ENCODE peak calls at places on chromosomes 6 and 20, in six cellular contexts. V is SHP77 treated with DMSO at 0.1 percent for 48 hours; R is stimulated activated naive CD8-positive, alpha-beta T cell treated with anti-CD3 and anti-CD28 coated beads, Interleukin-15, amount 100 ng/mL, for 72 hours; M is NCI-H748 treated with DMSO at 0.1 percent for 48 hours; Y is progenitor cell of endocrine pancreas; K is effector CD4-positive, alpha-beta T cell. S is an unnamed sample.

GRCh38 chr6:149354009-149354408 is 36.5 kb downstream of the TAB2 start:
- DNase-seq in V (no peak), R (no peak), M (peak), Y (no peak), K (no peak), S (no peak)

GRCh38 chr6:39821014-39821738 is 29.0 kb downstream of the DAAM2 start:
- DNase-seq in V (no peak), R (no peak), M (no peak), Y (no peak), K (no peak), S (no peak)

GRCh38 chr6:50843842-50844241 is 25.2 kb downstream of the TFAP2B start:
- DNase-seq in V (no peak), R (no peak), M (no peak), Y (no peak), K (no peak), S (no peak)

GRCh38 chr6:16132909-16133308 is 4.0 kb downstream of the MYLIP start:
- DNase-seq in V (no peak), R (peak), M (no peak), Y (no peak), K (no peak), S (no peak)

GRCh38 chr6:139600919-139601470 is 226.5 kb upstream of the CITED2 start:
- DNase-seq in V (no peak), R (peak), M (no peak), Y (no peak), K (no peak), S (peak)

GRCh38 chr6:5997420-5998093 is 9.2 kb downstream of the NRN1 start:
- DNase-seq in V (no peak), R (no peak), M (no peak), Y (no peak), K (no peak), S (no peak)

GRCh38 chr20:17910828-17911294 is 57.7 kb downstream of the SNX5 start:
- DNase-seq in V (no peak), R (no peak), M (no peak), Y (no peak), K (no peak), S (no peak)

GRCh38 chr6:107789361-107789760 is 34.8 kb downstream of the SCML4 start:
- DNase-seq in V (no peak), R (no peak), M (no peak), Y (no peak), K (no peak), S (no peak)

GRCh38 chr6:24064106-24064505 is 61.9 kb upstream of the NRSN1 start:
- DNase-seq in V (no peak), R (no peak), M (peak), Y (peak), K (no peak), S (no peak)

GRCh38 chr20:54227241-54227640 is 19.4 kb downstream of the PFDN4 start:
- DNase-seq in V (no peak), R (no peak), M (no peak), Y (no peak), K (no peak), S (peak)

GRCh38 chr6:87721311-87721710 is 19.3 kb upstream of the AKIRIN2 start:
- DNase-seq in V (no peak), R (no peak), M (no peak), Y (no peak), K (no peak), S (no peak)

GRCh38 chr6:5457983-5458683 is 196.8 kb downstream of the FARS2 start:
- DNase-seq in V (peak), R (no peak), M (peak), Y (no peak), K (no peak), S (no peak)

GRCh38 chr20:63567382-63568169 is 6.5 kb downstream of the HELZ2 start:
- DNase-seq in V (no peak), R (peak), M (no peak), Y (no peak), K (no peak), S (peak)

GRCh38 chr6:37111156-37111461 is 58.8 kb upstream of the PIM1 start:
- DNase-seq in V (no peak), R (peak), M (no peak), Y (no peak), K (no peak), S (no peak)

GRCh38 chr6:166950443-166950821 is 5.9 kb downstream of the RNASET2 start:
- DNase-seq in V (no peak), R (no peak), M (no peak), Y (no peak), K (no peak), S (peak)

GRCh38 chr6:122005661-122006060 is 393.8 kb upstream of the HSF2 start:
- DNase-seq in V (no peak), R (no peak), M (no peak), Y (no peak), K (no peak), S (no peak)

GRCh38 chr6:139443226-139444112 is 69.0 kb upstream of the CITED2 start:
- DNase-seq in V (no peak), R (no peak), M (no peak), Y (no peak), K (no peak), S (no peak)

GRCh38 chr6:125149256-125150144 is 4.1 kb upstream of the TPD52L1 start:
- DNase-seq in V (no peak), R (no peak), M (no peak), Y (no peak), K (no peak), S (no peak)

S was measured in stimulated activated naive B cell treated with anti-CD40 and anti-IgM and Interleukin-4, amounts not matched to agents 10 μg/mL and 1 μg/mL and 100 μg/mL, for 72 hours.